ENCODE peak calls at places on chromosomes 5 and 9, in eight cellular contexts. P is naive thymus-derived CD4-positive, alpha-beta T cell; I is CD4-positive, CD25-positive, alpha-beta regulatory T cell; Y is HepG2; V is neural progenitor cell; G is aorta; X is MM.1S; A is right cardiac atrium. B is an unnamed sample.

GRCh38 chr5:128632264-128632663 is 94.2 kb upstream of the FBN2 start:
- DNase-seq in P (no peak), I (no peak), Y (no peak), V (no peak), G (no peak), X (no peak), A (no peak), B (no peak)

GRCh38 chr9:69964446-69964845 is 79.2 kb upstream of the MAMDC2 start:
- DNase-seq in P (no peak), I (no peak), Y (no peak), V (no peak), G (no peak), X (no peak), A (no peak), B (no peak)

GRCh38 chr5:177367981-177368960 is 10.5 kb downstream of the RGS14 start:
- DNase-seq in P (no peak), I (no peak), Y (no peak), V (no peak), G (no peak), X (no peak), A (peak), B (peak)

GRCh38 chr5:54063817-54064216 is 246.6 kb downstream of the ARL15 start:
- DNase-seq in P (no peak), I (no peak), Y (no peak), V (no peak), G (no peak), X (no peak), A (no peak), B (no peak)

GRCh38 chr5:1516615-1517601 is 6.9 kb downstream of the LPCAT1 start:
- DNase-seq in P (no peak), I (no peak), Y (peak), V (no peak), G (peak), X (no peak), A (peak), B (no peak)

GRCh38 chr5:100900796-100901731 is 2.0 kb downstream of the ST8SIA4 start:
- DNase-seq in P (peak), I (peak), Y (no peak), V (peak), G (peak), X (peak), A (peak), B (peak)

GRCh38 chr9:79195904-79196303 is 375.9 kb upstream of the TLE4 start:
- DNase-seq in P (no peak), I (no peak), Y (no peak), V (no peak), G (no peak), X (no peak), A (no peak), B (no peak)

GRCh38 chr5:156391139-156391538 is 64.2 kb downstream of the SGCD start:
- DNase-seq in P (no peak), I (no peak), Y (peak), V (no peak), G (no peak), X (no peak), A (no peak), B (no peak)

GRCh38 chr9:133149130-133150015 is 14.3 kb downstream of the GBGT1 start:
- DNase-seq in P (peak), I (peak), Y (peak), V (peak), G (peak), X (peak), A (peak), B (peak)

GRCh38 chr5:1888541-1889251 is 6.0 kb upstream of the IRX4 start:
- DNase-seq in P (no peak), I (no peak), Y (no peak), V (no peak), G (peak), X (no peak), A (peak), B (no peak)

GRCh38 chr5:59729820-59730219 is 163.7 kb downstream of the PDE4D start:
- DNase-seq in P (no peak), I (no peak), Y (no peak), V (no peak), G (no peak), X (no peak), A (no peak), B (no peak)

GRCh38 chr5:2660305-2660704 is 91.2 kb downstream of the IRX2 start:
- DNase-seq in P (no peak), I (no peak), Y (no peak), V (peak), G (no peak), X (no peak), A (no peak), B (no peak)

GRCh38 chr5:119816055-119816454 is 186.7 kb downstream of the FAM170A start:
- DNase-seq in P (no peak), I (no peak), Y (no peak), V (no peak), G (no peak), X (no peak), A (no peak), B (no peak)

GRCh38 chr5:139660916-139661814 is 13.0 kb downstream of the CXXC5 start:
- DNase-seq in P (no peak), I (no peak), Y (no peak), V (peak), G (peak), X (no peak), A (peak), B (peak)

GRCh38 chr9:131738293-131738692 is 1.6 kb downstream of the RAPGEF1 start:
- DNase-seq in P (no peak), I (no peak), Y (no peak), V (no peak), G (no peak), X (no peak), A (peak), B (peak)

GRCh38 chr5:169176686-169177430 is 124.1 kb downstream of the SLIT3 start:
- DNase-seq in P (no peak), I (no peak), Y (no peak), V (no peak), G (no peak), X (no peak), A (no peak), B (no peak)

GRCh38 chr5:34563269-34563668 is 92.9 kb upstream of the RAI14 start:
- DNase-seq in P (no peak), I (no peak), Y (no peak), V (no peak), G (no peak), X (no peak), A (no peak), B (no peak)

GRCh38 chr5:54860321-54860720 is 125.1 kb downstream of the ESM1 start:
- DNase-seq in P (no peak), I (no peak), Y (no peak), V (no peak), G (no peak), X (no peak), A (no peak), B (no peak)

GRCh38 chr5:143505354-143505753 is 101.9 kb upstream of the NR3C1 start:
- DNase-seq in P (no peak), I (no peak), Y (no peak), V (no peak), G (no peak), X (no peak), A (no peak), B (no peak)

GRCh38 chr9:93308158-93308602 is 124.2 kb downstream of the WNK2 start:
- DNase-seq in P (no peak), I (no peak), Y (no peak), V (no peak), G (no peak), X (no peak), A (peak), B (no peak)

GRCh38 chr5:34490501-34491250 is 165.5 kb upstream of the RAI14 start:
- DNase-seq in P (no peak), I (no peak), Y (peak), V (peak), G (no peak), X (no peak), A (no peak), B (no peak)

GRCh38 chr5:140292212-140293040 is 10.5 kb downstream of the PFDN1 start:
- DNase-seq in P (no peak), I (no peak), Y (peak), V (no peak), G (no peak), X (no peak), A (no peak), B (no peak)

GRCh38 chr9:82982271-82982880 is 80.6 kb downstream of the RASEF start:
- DNase-seq in P (no peak), I (no peak), Y (no peak), V (no peak), G (no peak), X (no peak), A (no peak), B (no peak)

GRCh38 chr5:168851902-168852321 is 272.7 kb upstream of the PANK3 start:
- DNase-seq in P (no peak), I (peak), Y (no peak), V (no peak), G (no peak), X (no peak), A (no peak), B (peak)

GRCh38 chr9:124894741-124895170 is 32.8 kb downstream of the ARPC5L start:
- DNase-seq in P (peak), I (peak), Y (peak), V (peak), G (no peak), X (peak), A (no peak), B (peak)

GRCh38 chr9:2016411-2017208 is 1.5 kb downstream of the SMARCA2 start:
- DNase-seq in P (no peak), I (peak), Y (peak), V (peak), G (peak), X (peak), A (peak), B (peak)

GRCh38 chr9:16787724-16788123 is 82.7 kb downstream of the BNC2 start:
- DNase-seq in P (no peak), I (no peak), Y (no peak), V (no peak), G (no peak), X (no peak), A (no peak), B (no peak)

GRCh38 chr9:130156672-130157071 is 15.5 kb upstream of the NCS1 start:
- DNase-seq in P (no peak), I (no peak), Y (peak), V (no peak), G (peak), X (no peak), A (no peak), B (no peak)

GRCh38 chr9:20569525-20569924 is 52.8 kb downstream of the MLLT3 start:
- DNase-seq in P (no peak), I (no peak), Y (no peak), V (no peak), G (no peak), X (no peak), A (no peak), B (no peak)

GRCh38 chr9:17719053-17719452 is 140.2 kb downstream of the SH3GL2 start:
- DNase-seq in P (no peak), I (no peak), Y (no peak), V (no peak), G (no peak), X (no peak), A (no peak), B (no peak)

GRCh38 chr9:71768388-71769174 is at the start of gene CEMIP2:
- DNase-seq in P (peak), I (peak), Y (peak), V (peak), G (peak), X (peak), A (peak), B (peak)

GRCh38 chr9:137407590-137408300 is 15.2 kb downstream of the EXD3 start:
- DNase-seq in P (no peak), I (no peak), Y (no peak), V (no peak), G (no peak), X (no peak), A (peak), B (peak)
- H3K4me3 ChIP-seq in P (no peak), I (no peak), Y (no peak), V (peak), G (no peak), X (no peak), A (peak), B (no peak)

GRCh38 chr5:178940569-178941360 is at the start of gene ZNF454:
- DNase-seq in P (no peak), I (no peak), Y (no peak), V (no peak), G (peak), X (no peak), A (peak), B (no peak)

DNA sequence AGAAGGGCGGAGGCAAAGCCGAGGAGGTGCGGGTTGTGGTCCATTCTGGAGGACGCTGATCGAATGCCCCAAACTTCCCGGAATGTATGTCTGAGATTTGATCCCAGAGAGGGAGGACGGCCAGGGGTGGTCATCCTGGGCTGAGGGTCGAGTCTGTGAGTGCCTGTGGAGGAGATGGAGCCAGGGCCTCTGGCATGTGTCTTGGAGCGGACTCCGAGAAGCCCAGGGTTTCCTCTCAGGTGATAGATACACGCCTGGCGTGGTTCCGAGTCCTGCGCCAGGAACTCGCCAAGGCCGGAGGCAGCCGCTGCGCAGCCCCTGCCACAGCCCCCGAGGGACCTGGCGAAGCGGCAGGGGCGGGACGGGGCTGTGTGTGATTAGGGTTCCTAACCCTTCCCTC is 363 bp downstream of the ZNF454 start:
- DNase-seq in P (no peak), I (no peak), Y (no peak), V (no peak), G (peak), X (no peak), A (peak), B (no peak)
- H3K4me3 ChIP-seq in P (no peak), I (no peak), Y (no peak), V (no peak), G (peak), X (no peak), A (peak), B (no peak)

DNA sequence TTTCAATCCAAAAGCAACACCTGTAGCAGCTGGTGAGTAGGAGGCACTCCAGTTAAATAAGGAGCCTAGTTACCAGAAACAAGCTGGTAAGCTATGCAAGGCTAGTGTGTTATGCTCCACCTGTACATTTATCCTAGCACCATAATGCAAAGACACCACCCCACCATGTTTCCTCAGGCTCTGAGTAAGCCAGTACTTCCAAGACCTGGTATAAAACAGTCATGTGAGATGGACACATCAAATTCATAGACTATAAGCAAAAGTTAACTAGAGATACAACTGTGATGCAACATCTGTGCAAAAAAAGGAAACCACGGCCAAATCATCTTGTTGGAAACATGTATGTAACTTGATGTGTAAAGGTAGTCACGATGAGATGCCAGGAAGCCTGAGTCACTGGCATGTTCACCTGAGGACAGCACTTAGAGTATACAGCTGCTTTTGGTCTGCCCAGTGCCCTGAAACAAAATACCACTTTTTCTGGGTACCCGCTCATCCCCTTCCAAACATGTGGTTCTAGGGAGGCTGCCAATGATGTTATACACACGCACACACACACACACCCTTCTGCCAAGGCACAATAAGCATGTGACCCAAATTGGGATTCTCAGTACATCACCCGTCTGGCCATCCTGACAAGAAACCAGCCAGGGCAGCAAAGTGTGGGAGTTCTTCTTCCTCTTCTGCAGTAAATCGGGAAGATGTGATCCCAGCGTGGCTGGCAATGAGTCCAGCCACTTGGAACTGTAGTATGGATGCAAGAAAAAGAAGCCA is 66.0 kb downstream of the CDK5RAP2 start:
- DNase-seq in P (no peak), I (no peak), Y (no peak), V (no peak), G (no peak), X (no peak), A (no peak), B (no peak)
- H3K4me3 ChIP-seq in P (no peak), I (no peak), Y (no peak), V (no peak), G (no peak), X (no peak), A (no peak), B (no peak)

DNA sequence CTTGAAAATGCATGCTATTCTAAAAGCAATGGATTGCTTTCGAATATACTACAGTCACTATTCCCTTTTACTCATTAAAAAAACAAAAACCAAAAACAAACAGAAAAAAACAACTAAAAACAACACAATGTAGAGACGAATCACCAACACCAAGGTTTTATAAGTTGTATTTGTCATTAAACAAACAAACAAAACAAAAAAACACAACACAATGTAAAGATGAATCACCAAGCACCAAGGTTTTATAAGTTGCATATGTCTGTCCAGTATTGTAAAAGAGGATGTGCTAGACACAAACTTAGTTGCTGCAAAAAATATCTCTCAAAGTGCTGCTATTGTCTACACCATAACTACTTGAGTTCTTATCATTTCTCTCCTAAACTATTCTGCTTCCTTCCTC is 1269.2 kb downstream of the EFNA5 start:
- DNase-seq in P (no peak), I (no peak), Y (no peak), V (no peak), G (no peak), X (no peak), A (no peak), B (no peak)
- H3K4me3 ChIP-seq in P (no peak), I (no peak), Y (no peak), V (no peak), G (no peak), X (no peak), A (no peak), B (no peak)

GRCh38 chr5:149517461-149518122 is 33.6 kb downstream of the CSNK1A1 start:
- DNase-seq in P (no peak), I (no peak), Y (no peak), V (peak), G (no peak), X (no peak), A (no peak), B (no peak)
- H3K4me3 ChIP-seq in P (no peak), I (no peak), Y (no peak), V (no peak), G (no peak), X (no peak), A (no peak), B (no peak)

GRCh38 chr5:126508962-126509279 is 85.7 kb downstream of the GRAMD2B start:
- DNase-seq in P (no peak), I (peak), Y (no peak), V (no peak), G (no peak), X (peak), A (no peak), B (peak)
- H3K4me3 ChIP-seq in P (peak), I (peak), Y (no peak), V (no peak), G (no peak), X (no peak), A (no peak), B (no peak)

DNA sequence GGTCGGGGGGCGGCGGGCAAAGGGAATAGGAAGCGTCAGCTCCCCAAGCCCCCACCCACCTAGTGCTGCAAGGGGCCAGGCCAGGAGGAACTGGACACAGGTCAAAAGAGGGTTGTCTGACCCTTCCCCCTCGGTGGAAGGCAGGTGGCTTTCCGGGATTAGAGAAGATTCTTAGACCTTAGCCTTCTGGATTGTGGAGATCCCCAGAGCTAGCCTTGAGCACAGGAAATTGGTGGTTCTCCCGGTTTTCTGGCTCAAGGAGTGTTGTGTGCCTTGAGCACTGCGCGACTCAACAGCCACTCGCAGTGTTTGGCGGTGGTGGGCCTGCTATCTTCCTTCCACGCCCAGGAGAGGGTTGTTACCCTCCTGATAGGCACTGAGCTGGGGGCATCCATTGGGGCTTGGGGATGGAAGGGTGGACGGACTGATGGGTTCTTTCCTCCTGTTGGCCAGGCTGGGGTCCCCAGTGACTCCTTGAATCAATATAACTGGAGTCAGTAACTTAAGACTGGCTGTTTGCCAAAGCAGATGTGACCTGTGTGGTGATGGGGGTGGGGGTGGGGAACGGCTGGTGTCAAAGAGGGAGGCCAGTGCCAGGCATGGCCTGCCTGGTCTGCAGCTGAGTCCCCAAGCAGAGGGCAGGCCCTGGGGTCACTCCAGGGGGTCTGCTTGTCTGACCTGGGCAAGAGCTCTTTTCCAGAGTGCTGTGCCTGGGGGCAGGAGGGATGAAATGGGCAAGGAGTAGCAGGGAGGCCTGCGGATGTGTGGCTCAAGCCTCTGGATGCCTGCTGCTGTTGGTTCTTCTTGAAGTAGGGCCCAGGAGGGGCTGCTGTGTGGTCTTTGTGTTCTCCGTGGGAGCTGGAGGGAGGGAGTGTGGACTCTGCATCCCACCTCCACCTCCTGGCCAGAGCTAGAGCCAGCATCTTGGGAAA is 2.1 kb downstream of the FGF18 start:
- DNase-seq in P (no peak), I (no peak), Y (no peak), V (no peak), G (no peak), X (no peak), A (peak), B (no peak)
- H3K4me3 ChIP-seq in P (no peak), I (no peak), Y (no peak), V (peak), G (no peak), X (no peak), A (no peak), B (no peak)